ENCODE peak calls at places on chromosomes 6 and 20, in five cellular contexts. B is amniotic epithelial cell; K is stimulated activated CD8-positive, alpha-beta memory T cell treated with anti-CD3 and anti-CD28 coated beads, Interleukin-7, amount 100 ng/mL, for 1 hour; L is progenitor cell of endocrine pancreas; U is GM20000. P is an unnamed sample.

GRCh38 chr20:48679011-48679410 is 148.8 kb downstream of the PREX1 start:
- DNase-seq in B (no peak), K (no peak), L (no peak), U (no peak), P (no peak)

GRCh38 chr6:159633196-159633595 is 59.8 kb downstream of the SOD2 start:
- DNase-seq in B (peak), K (no peak), L (no peak), U (no peak), P (peak)

GRCh38 chr6:3538536-3538935 is 81.7 kb upstream of the SLC22A23 start:
- DNase-seq in B (no peak), K (no peak), L (no peak), U (no peak), P (peak)

GRCh38 chr20:50085481-50086365 is 27.2 kb downstream of the UBE2V1 start:
- DNase-seq in B (peak), K (no peak), L (no peak), U (peak), P (no peak)

GRCh38 chr6:130138116-130138908 is 84.4 kb downstream of the SAMD3 start:
- DNase-seq in B (no peak), K (no peak), L (no peak), U (peak), P (no peak)

GRCh38 chr20:10970109-10970508 is 296.3 kb upstream of the JAG1 start:
- DNase-seq in B (no peak), K (no peak), L (no peak), U (no peak), P (no peak)

GRCh38 chr6:68628156-68628555 is 6.9 kb upstream of the ADGRB3 start:
- DNase-seq in B (no peak), K (no peak), L (no peak), U (no peak), P (no peak)

GRCh38 chr6:121187200-121187832 is 147.0 kb downstream of the TBC1D32 start:
- DNase-seq in B (no peak), K (no peak), L (no peak), U (no peak), P (no peak)

GRCh38 chr20:20548527-20549266 is 163.7 kb downstream of the RALGAPA2 start:
- DNase-seq in B (no peak), K (no peak), L (no peak), U (no peak), P (no peak)

GRCh38 chr6:29005183-29005885 is at the start of gene ZNF311:
- DNase-seq in B (peak), K (no peak), L (no peak), U (no peak), P (no peak)

GRCh38 chr6:78629836-78630235 is 237.5 kb upstream of the IRAK1BP1 start:
- DNase-seq in B (no peak), K (no peak), L (no peak), U (no peak), P (no peak)

GRCh38 chr20:38350879-38351775 is 4.8 kb downstream of the LBP start:
- DNase-seq in B (no peak), K (no peak), L (no peak), U (no peak), P (no peak)

GRCh38 chr6:16669227-16669626 is 92.0 kb downstream of the ATXN1 start:
- DNase-seq in B (no peak), K (peak), L (no peak), U (no peak), P (no peak)

P was measured in H1.